ENCODE peak calls at places on chromosome 14, in five cellular contexts. L, N, V, S and U are unnamed samples. For H3K4me1, the result is how much of the 10 kb centered on the place peaks cover.

GRCh38 chr14:56514663-56515371 is 64.8 kb upstream of the TMEM260 start:
- DNase-seq in L (no peak), N (no peak), V (peak), S (peak), U (peak)

GRCh38 chr14:50087350-50088116 is 28.8 kb downstream of the VCPKMT start:
- DNase-seq in L (no peak), N (no peak), V (no peak), S (no peak), U (no peak)

GRCh38 chr14:76760331-76761197 is 704 bp upstream of the VASH1 start:
- DNase-seq in L (peak), N (no peak), V (no peak), S (no peak), U (no peak)

GRCh38 chr14:95471526-95472304 is 44.7 kb downstream of the SYNE3 start:
- DNase-seq in L (no peak), N (no peak), V (no peak), S (no peak), U (no peak)

GRCh38 chr14:96376093-96376492 is 12.8 kb downstream of the GSKIP start:
- DNase-seq in L (no peak), N (no peak), V (no peak), S (no peak), U (no peak)

GRCh38 chr14:30450620-30451019 is 108.3 kb upstream of the G2E3 start:
- DNase-seq in L (no peak), N (no peak), V (peak), S (no peak), U (peak)

GRCh38 chr14:70660967-70661871 is 19.5 kb downstream of the TTC9 start:
- DNase-seq in L (no peak), N (peak), V (no peak), S (no peak), U (no peak)

GRCh38 chr14:102089621-102090343 is 2.9 kb upstream of the HSP90AA1 start:
- DNase-seq in L (no peak), N (no peak), V (no peak), S (no peak), U (no peak)

GRCh38 chr14:81571437-81571836 is 37.8 kb upstream of the SEL1L start:
- DNase-seq in L (no peak), N (no peak), V (no peak), S (no peak), U (no peak)

GRCh38 chr14:100982356-100982755 is 78.8 kb upstream of the RTL1 start:
- DNase-seq in L (no peak), N (no peak), V (no peak), S (no peak), U (peak)

GRCh38 chr14:100303179-100303578 is 3.1 kb downstream of the SLC25A29 start:
- DNase-seq in L (no peak), N (no peak), V (no peak), S (peak), U (no peak)

GRCh38 chr14:67365476-67365875 is 5.3 kb downstream of the EIF2S1 start:
- DNase-seq in L (no peak), N (no peak), V (no peak), S (no peak), U (no peak)

GRCh38 chr14:97206948-97207347 is 409.8 kb downstream of the VRK1 start:
- DNase-seq in L (no peak), N (no peak), V (no peak), S (no peak), U (no peak)

GRCh38 chr14:69038449-69039286 is 59.6 kb upstream of the ACTN1 start:
- DNase-seq in L (no peak), N (no peak), V (peak), S (no peak), U (peak)

GRCh38 chr14:42293180-42293579 is 686.5 kb downstream of the LRFN5 start:
- DNase-seq in L (no peak), N (no peak), V (no peak), S (no peak), U (no peak)

GRCh38 chr14:90567991-90568390 is 171.2 kb downstream of the CALM1 start:
- DNase-seq in L (no peak), N (no peak), V (no peak), S (peak), U (no peak)

GRCh38 chr14:96584199-96584906 is 82.2 kb downstream of the PAPOLA start:
- DNase-seq in L (no peak), N (peak), V (no peak), S (peak), U (peak)

GRCh38 chr14:55123101-55123500 is 6.0 kb upstream of the LGALS3 start:
- DNase-seq in L (no peak), N (no peak), V (peak), S (no peak), U (peak)

GRCh38 chr14:50064993-50065392 is 51.4 kb downstream of the VCPKMT start:
- DNase-seq in L (no peak), N (no peak), V (no peak), S (no peak), U (peak)

GRCh38 chr14:95468416-95469133 is 47.9 kb downstream of the SYNE3 start:
- DNase-seq in L (no peak), N (no peak), V (no peak), S (no peak), U (no peak)

GRCh38 chr14:21093769-21094681 is 4.4 kb downstream of the ZNF219 start:
- DNase-seq in L (no peak), N (no peak), V (no peak), S (peak), U (peak)

GRCh38 chr14:98847520-98848468 is 424.2 kb downstream of the BCL11B start:
- DNase-seq in L (no peak), N (no peak), V (no peak), S (no peak), U (peak)

GRCh38 chr14:22448905-22449611 is 140.0 kb downstream of the DAD1 start:
- DNase-seq in L (no peak), N (no peak), V (peak), S (no peak), U (no peak)

GRCh38 chr14:50666772-50667490 is 1.2 kb downstream of the SAV1 start:
- DNase-seq in L (peak), N (peak), V (peak), S (peak), U (peak)

GRCh38 chr14:93811020-93811419 is 22.7 kb upstream of the PRIMA1 start:
- DNase-seq in L (no peak), N (no peak), V (no peak), S (no peak), U (no peak)

GRCh38 chr14:31269599-31270195 is 62.1 kb upstream of the HECTD1 start:
- DNase-seq in L (no peak), N (no peak), V (peak), S (no peak), U (peak)

GRCh38 chr14:57492859-57493258 is 798 bp downstream of the CCDC198 start:
- DNase-seq in L (no peak), N (no peak), V (peak), S (no peak), U (peak)

GRCh38 chr14:60381909-60382308 is 104.0 kb downstream of the C14orf39 start:
- DNase-seq in L (no peak), N (no peak), V (no peak), S (peak), U (no peak)

GRCh38 chr14:88825503-88825902 is 1.1 kb downstream of the TTC8 start:
- DNase-seq in L (no peak), N (no peak), V (no peak), S (no peak), U (no peak)

GRCh38 chr14:60430276-60430675 is 55.6 kb downstream of the C14orf39 start:
- DNase-seq in L (no peak), N (no peak), V (no peak), S (no peak), U (no peak)

GRCh38 chr14:50094056-50094455 is 22.3 kb downstream of the VCPKMT start:
- DNase-seq in L (no peak), N (no peak), V (no peak), S (no peak), U (no peak)

GRCh38 chr14:22471545-22472121 is 117.4 kb downstream of the DAD1 start:
- DNase-seq in L (no peak), N (no peak), V (peak), S (peak), U (peak)

GRCh38 chr14:51715250-51715649 is 63.5 kb downstream of the FRMD6 start:
- DNase-seq in L (no peak), N (no peak), V (no peak), S (no peak), U (no peak)

GRCh38 chr14:104799657-104800599 is 973 bp upstream of the ZBTB42 start:
- DNase-seq in L (peak), N (peak), V (peak), S (peak), U (peak)

GRCh38 chr14:104797112-104798044 is 1.8 kb upstream of the AKT1 start:
- DNase-seq in L (no peak), N (no peak), V (no peak), S (peak), U (no peak)

GRCh38 chr14:104799239-104799599 is 1.7 kb upstream of the ZBTB42 start:
- DNase-seq in L (no peak), N (no peak), V (no peak), S (no peak), U (no peak)

GRCh38 chr14:104796682-104797081 is 1.1 kb upstream of the AKT1 start:
- DNase-seq in L (no peak), N (no peak), V (no peak), S (no peak), U (no peak)

DNA sequence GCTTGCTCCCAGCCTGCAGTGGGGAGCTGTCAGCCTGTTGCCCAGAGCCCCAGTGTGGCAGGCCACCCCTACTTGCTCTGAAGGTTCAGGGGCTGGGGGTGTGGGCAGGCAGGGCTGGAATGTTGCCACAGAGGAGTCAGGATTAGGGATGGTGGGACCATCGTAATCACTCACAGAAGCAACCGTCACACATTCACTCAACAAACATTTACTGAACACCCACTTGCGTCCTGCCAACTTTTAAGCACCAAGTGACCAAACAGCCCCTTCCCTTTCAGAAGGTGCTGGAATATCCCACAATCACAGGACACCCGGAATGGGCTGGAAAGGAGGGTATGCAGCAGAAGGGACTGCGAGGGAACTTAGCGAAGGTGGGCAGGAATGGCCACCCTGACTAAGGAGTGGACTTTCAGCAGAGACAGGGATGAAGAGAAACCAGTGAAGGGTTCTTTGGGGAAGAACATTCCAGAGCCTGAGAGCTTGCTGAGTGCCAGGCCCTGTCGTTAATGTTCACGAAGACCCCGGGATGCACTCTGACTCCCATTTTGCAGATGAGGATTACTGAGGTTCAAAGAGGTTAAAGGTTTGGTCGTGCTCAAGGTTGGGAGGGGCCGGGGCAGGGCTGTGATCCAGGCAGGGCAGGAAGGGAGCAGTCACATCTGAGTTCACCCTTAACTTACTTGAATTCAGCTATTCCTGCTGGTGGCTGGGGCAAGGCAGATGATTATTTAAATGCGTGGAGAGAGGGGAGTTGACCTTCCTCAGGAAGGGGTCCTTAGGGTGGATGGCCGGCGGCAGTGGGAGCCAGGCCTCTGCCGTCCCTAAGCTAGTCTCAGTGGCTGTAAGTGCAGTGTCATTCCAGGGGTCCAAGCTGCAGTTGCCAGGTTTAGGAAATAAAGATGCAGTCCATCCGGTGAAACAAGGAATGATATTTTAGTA is 2.3 kb upstream of the ZBTB42 start:
- DNase-seq in L (no peak), N (no peak), V (no peak), S (no peak), U (no peak)
- H3K4me1 ChIP-seq in L (under half), N (under half), V (under half), S (under half), U (under half)

DNA sequence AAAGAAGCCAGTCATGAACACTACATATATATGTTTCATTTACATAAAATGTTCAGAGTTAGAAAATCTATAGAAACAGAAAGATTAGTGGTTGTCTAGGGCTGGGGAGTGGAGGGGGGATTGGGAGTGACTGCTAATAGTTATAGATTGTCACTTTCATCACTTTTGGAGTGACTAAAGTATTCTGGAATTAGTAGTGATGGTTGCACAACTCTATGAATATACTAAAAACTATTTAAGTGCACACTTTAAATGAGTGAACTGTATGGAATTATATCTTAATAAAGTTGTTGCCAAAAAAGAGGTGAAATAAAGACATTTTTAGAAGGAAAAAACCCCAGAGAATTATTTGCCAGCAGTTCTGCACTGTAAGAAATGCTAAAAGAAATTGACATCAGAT is 9.5 kb downstream of the CATSPERB start:
- DNase-seq in L (no peak), N (no peak), V (no peak), S (no peak), U (no peak)
- H3K27ac ChIP-seq in L (no peak), N (no peak), V (no peak), S (no peak), U (no peak)

GRCh38 chr14:36524220-36524837 is 4.3 kb upstream of the NKX2-1 start:
- DNase-seq in L (no peak), N (no peak), V (no peak), S (peak), U (no peak)

GRCh38 chr14:36522347-36522971 is 2.4 kb upstream of the NKX2-1 start:
- DNase-seq in L (no peak), N (no peak), V (no peak), S (peak), U (no peak)

GRCh38 chr14:36524874-36525745 is 5.1 kb upstream of the NKX2-1 start:
- DNase-seq in L (no peak), N (no peak), V (no peak), S (peak), U (no peak)

GRCh38 chr14:36522972-36523685 is 3.1 kb upstream of the NKX2-1 start:
- DNase-seq in L (no peak), N (no peak), V (no peak), S (peak), U (no peak)

DNA sequence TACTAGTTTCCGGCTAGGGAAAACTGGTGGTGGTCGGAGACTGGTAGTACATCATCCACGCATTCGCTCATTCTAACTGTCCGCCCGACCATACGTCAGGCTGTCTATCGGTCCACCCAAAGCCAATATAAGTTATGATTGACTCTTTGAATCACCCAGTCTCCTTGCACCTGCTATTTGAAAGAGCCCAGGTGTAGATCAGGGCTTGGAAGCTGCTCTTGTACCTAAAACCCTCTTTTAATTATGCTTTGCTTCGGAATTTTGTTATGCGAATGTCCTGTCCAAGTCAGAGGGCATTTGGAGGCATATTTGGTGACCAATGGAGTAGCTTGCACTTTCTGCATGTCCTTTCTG is 5.7 kb upstream of the NKX2-1 start:
- DNase-seq in L (no peak), N (no peak), V (no peak), S (no peak), U (no peak)
- TF ChIP-seq CTCF in L (no peak), N (no peak), V (no peak), S (no peak), U (no peak)

DNA sequence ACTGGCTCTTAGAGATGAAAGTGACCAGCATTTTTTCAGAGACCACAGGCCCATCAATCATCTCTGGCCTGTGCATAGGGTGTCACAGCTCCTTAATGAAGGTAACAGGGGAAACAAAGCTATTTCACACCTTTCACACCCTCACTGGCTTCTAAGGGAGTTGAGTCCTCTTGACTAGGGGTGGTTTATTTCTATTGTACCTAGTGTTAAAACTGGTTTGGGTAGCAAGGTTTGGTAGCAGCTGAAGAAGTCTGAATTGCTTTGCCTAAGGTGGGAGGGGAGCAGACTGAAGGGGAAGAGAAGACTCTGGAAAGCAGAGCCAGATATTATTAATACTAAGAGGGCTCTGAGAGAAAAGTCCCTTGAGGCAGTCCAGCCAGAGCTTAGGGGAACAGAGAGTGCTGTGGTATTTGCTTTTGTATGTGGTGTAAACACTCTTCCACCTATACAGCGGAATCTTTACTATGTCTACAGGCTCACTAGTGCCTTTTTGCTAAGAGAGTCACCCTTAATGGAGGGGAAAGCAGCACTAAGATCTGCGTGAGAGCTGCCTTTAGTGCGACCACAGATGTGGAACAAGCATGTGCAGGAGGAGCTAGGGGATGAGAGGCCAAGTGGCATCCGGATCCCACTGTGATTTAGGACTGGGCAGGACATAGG is 95.8 kb downstream of the STXBP6 start:
- DNase-seq in L (no peak), N (no peak), V (no peak), S (no peak), U (no peak)
- H3K4me1 ChIP-seq in L (under half), N (under half), V (under half), S (under half), U (under half)